ENCODE peak calls at places on chromosome 5, in seven cellular contexts. One of them, this sample, is unnamed.

GRCh38 chr5:5882706-5883105 is 460.2 kb downstream of the ICE1 start:
- DNase-seq in right cardiac atrium: no peak
- DNase-seq in SK-N-SH: no peak
- DNase-seq in transverse colon: no peak
- DNase-seq in brain microvascular endothelial cell: no peak
- DNase-seq in lung: no peak
- DNase-seq in epithelial cell of prostate: no peak
- DNase-seq in this sample: no peak

GRCh38 chr5:149362541-149362940 is 4.7 kb downstream of the PCYOX1L start:
- DNase-seq in epithelial cell of prostate: no peak
- DNase-seq in transverse colon: no peak
- DNase-seq in SK-N-SH: no peak
- DNase-seq in brain microvascular endothelial cell: no peak
- DNase-seq in right cardiac atrium: no peak
- DNase-seq in lung: no peak
- DNase-seq in this sample: no peak

GRCh38 chr5:676699-677076 is 16.5 kb downstream of the TPPP start:
- DNase-seq in right cardiac atrium: peak; percentile 20
- DNase-seq in brain microvascular endothelial cell: no peak
- DNase-seq in SK-N-SH: no peak
- DNase-seq in lung: no peak
- DNase-seq in transverse colon: no peak
- DNase-seq in epithelial cell of prostate: no peak
- DNase-seq in this sample: no peak

GRCh38 chr5:20041326-20041977 is 53.5 kb upstream of the CDH18 start:
- DNase-seq in lung: no peak
- DNase-seq in right cardiac atrium: no peak
- DNase-seq in brain microvascular endothelial cell: no peak
- DNase-seq in SK-N-SH: no peak
- DNase-seq in epithelial cell of prostate: no peak
- DNase-seq in transverse colon: no peak
- DNase-seq in this sample: no peak

GRCh38 chr5:66680804-66681203 is 84.6 kb downstream of the MAST4 start:
- DNase-seq in SK-N-SH: no peak
- DNase-seq in brain microvascular endothelial cell: no peak
- DNase-seq in epithelial cell of prostate: no peak
- DNase-seq in right cardiac atrium: no peak
- DNase-seq in transverse colon: no peak
- DNase-seq in lung: no peak
- DNase-seq in this sample: no peak

GRCh38 chr5:132962429-132962928 is 955 bp downstream of the AFF4 start:
- DNase-seq in transverse colon: peak; percentile 32
- DNase-seq in right cardiac atrium: no peak
- DNase-seq in SK-N-SH: peak; percentile 56
- DNase-seq in lung: no peak
- DNase-seq in epithelial cell of prostate: no peak
- DNase-seq in brain microvascular endothelial cell: peak; percentile 43
- DNase-seq in this sample: peak; percentile 53

GRCh38 chr5:14039063-14039462 is 94.6 kb upstream of the DNAH5 start:
- DNase-seq in brain microvascular endothelial cell: peak; percentile 55
- DNase-seq in transverse colon: no peak
- DNase-seq in epithelial cell of prostate: peak; percentile 68
- DNase-seq in SK-N-SH: no peak
- DNase-seq in right cardiac atrium: no peak
- DNase-seq in lung: no peak
- DNase-seq in this sample: no peak

GRCh38 chr5:176334031-176334770 is 27.4 kb downstream of the KIAA1191 start:
- DNase-seq in epithelial cell of prostate: no peak
- DNase-seq in brain microvascular endothelial cell: no peak
- DNase-seq in right cardiac atrium: no peak
- DNase-seq in SK-N-SH: no peak
- DNase-seq in transverse colon: no peak
- DNase-seq in lung: no peak
- DNase-seq in this sample: no peak

GRCh38 chr5:127521138-127521770 is 3.8 kb downstream of the PRRC1 start:
- DNase-seq in brain microvascular endothelial cell: no peak
- DNase-seq in SK-N-SH: no peak
- DNase-seq in epithelial cell of prostate: no peak
- DNase-seq in transverse colon: no peak
- DNase-seq in lung: no peak
- DNase-seq in right cardiac atrium: no peak
- DNase-seq in this sample: no peak

GRCh38 chr5:64635056-64635686 is 55.1 kb upstream of the SHISAL2B start:
- DNase-seq in brain microvascular endothelial cell: no peak
- DNase-seq in right cardiac atrium: no peak
- DNase-seq in epithelial cell of prostate: no peak
- DNase-seq in SK-N-SH: peak; percentile 8
- DNase-seq in lung: no peak
- DNase-seq in transverse colon: no peak
- DNase-seq in this sample: no peak

GRCh38 chr5:148368299-148368698 is 15.5 kb upstream of the FBXO38 start:
- DNase-seq in right cardiac atrium: no peak
- DNase-seq in brain microvascular endothelial cell: no peak
- DNase-seq in transverse colon: no peak
- DNase-seq in lung: no peak
- DNase-seq in SK-N-SH: no peak
- DNase-seq in epithelial cell of prostate: no peak
- DNase-seq in this sample: no peak

GRCh38 chr5:15008476-15008875 is 136.9 kb upstream of the ANKH start:
- DNase-seq in SK-N-SH: no peak
- DNase-seq in lung: peak; percentile 92
- DNase-seq in brain microvascular endothelial cell: peak; percentile 99
- DNase-seq in transverse colon: peak; percentile 87
- DNase-seq in right cardiac atrium: peak; percentile 97
- DNase-seq in epithelial cell of prostate: peak; percentile 88
- DNase-seq in this sample: peak; percentile 85

GRCh38 chr5:44568519-44568918 is 179.3 kb upstream of the FGF10 start:
- DNase-seq in brain microvascular endothelial cell: no peak
- DNase-seq in transverse colon: no peak
- DNase-seq in epithelial cell of prostate: no peak
- DNase-seq in right cardiac atrium: no peak
- DNase-seq in SK-N-SH: no peak
- DNase-seq in lung: no peak
- DNase-seq in this sample: no peak

GRCh38 chr5:112923148-112923917 is 1.3 kb upstream of the REEP5 start:
- DNase-seq in SK-N-SH: no peak
- DNase-seq in transverse colon: no peak
- DNase-seq in brain microvascular endothelial cell: no peak
- DNase-seq in lung: no peak
- DNase-seq in epithelial cell of prostate: no peak
- DNase-seq in right cardiac atrium: peak; percentile 57
- DNase-seq in this sample: peak; percentile 24

GRCh38 chr5:143142596-143143435 is 260.7 kb downstream of the NR3C1 start:
- DNase-seq in lung: no peak
- DNase-seq in SK-N-SH: no peak
- DNase-seq in brain microvascular endothelial cell: no peak
- DNase-seq in epithelial cell of prostate: peak; percentile 76
- DNase-seq in transverse colon: no peak
- DNase-seq in right cardiac atrium: peak; percentile 87
- DNase-seq in this sample: peak; percentile 72

GRCh38 chr5:65126670-65127069 is 355.1 kb downstream of the ADAMTS6 start:
- DNase-seq in epithelial cell of prostate: no peak
- DNase-seq in right cardiac atrium: no peak
- DNase-seq in brain microvascular endothelial cell: no peak
- DNase-seq in lung: no peak
- DNase-seq in transverse colon: no peak
- DNase-seq in SK-N-SH: no peak
- DNase-seq in this sample: no peak

GRCh38 chr5:153891394-153891793 is 147.3 kb downstream of the FAM114A2 start:
- DNase-seq in transverse colon: no peak
- DNase-seq in lung: no peak
- DNase-seq in right cardiac atrium: no peak
- DNase-seq in epithelial cell of prostate: no peak
- DNase-seq in brain microvascular endothelial cell: no peak
- DNase-seq in SK-N-SH: no peak
- DNase-seq in this sample: no peak

GRCh38 chr5:98519530-98519929 is 253.9 kb upstream of the RGMB start:
- DNase-seq in brain microvascular endothelial cell: no peak
- DNase-seq in lung: no peak
- DNase-seq in epithelial cell of prostate: no peak
- DNase-seq in right cardiac atrium: no peak
- DNase-seq in SK-N-SH: no peak
- DNase-seq in transverse colon: no peak
- DNase-seq in this sample: no peak

GRCh38 chr5:20166496-20166895 is 178.5 kb upstream of the CDH18 start:
- DNase-seq in epithelial cell of prostate: no peak
- DNase-seq in right cardiac atrium: no peak
- DNase-seq in transverse colon: no peak
- DNase-seq in SK-N-SH: no peak
- DNase-seq in lung: no peak
- DNase-seq in brain microvascular endothelial cell: no peak
- DNase-seq in this sample: no peak

GRCh38 chr5:90802695-90803317 is 244.2 kb downstream of the ADGRV1 start:
- DNase-seq in brain microvascular endothelial cell: peak; percentile 24
- DNase-seq in right cardiac atrium: no peak
- DNase-seq in transverse colon: peak; percentile 21
- DNase-seq in SK-N-SH: peak; percentile 41
- DNase-seq in epithelial cell of prostate: no peak
- DNase-seq in lung: no peak
- DNase-seq in this sample: peak; percentile 24

GRCh38 chr5:155082401-155082800 is 68.8 kb downstream of the KIF4B start:
- DNase-seq in epithelial cell of prostate: no peak
- DNase-seq in transverse colon: no peak
- DNase-seq in SK-N-SH: no peak
- DNase-seq in right cardiac atrium: no peak
- DNase-seq in lung: no peak
- DNase-seq in brain microvascular endothelial cell: peak; percentile 42
- DNase-seq in this sample: no peak

GRCh38 chr5:123116063-123116462 is 27.0 kb downstream of the PRDM6 start:
- DNase-seq in lung: no peak
- DNase-seq in SK-N-SH: no peak
- DNase-seq in right cardiac atrium: peak; percentile 64
- DNase-seq in brain microvascular endothelial cell: no peak
- DNase-seq in transverse colon: no peak
- DNase-seq in epithelial cell of prostate: no peak
- DNase-seq in this sample: no peak

GRCh38 chr5:78648359-78649219 is at the start of gene LHFPL2:
- DNase-seq in epithelial cell of prostate: no peak
- DNase-seq in right cardiac atrium: peak; percentile 95
- DNase-seq in SK-N-SH: peak; percentile 95
- DNase-seq in lung: peak; percentile 68
- DNase-seq in transverse colon: peak; percentile 76
- DNase-seq in brain microvascular endothelial cell: peak; percentile 57
- DNase-seq in this sample: peak; percentile 87

GRCh38 chr5:12901696-12902095 is 997.5 kb upstream of the CTNND2 start:
- DNase-seq in right cardiac atrium: no peak
- DNase-seq in epithelial cell of prostate: no peak
- DNase-seq in brain microvascular endothelial cell: no peak
- DNase-seq in transverse colon: no peak
- DNase-seq in lung: no peak
- DNase-seq in SK-N-SH: no peak
- DNase-seq in this sample: no peak

GRCh38 chr5:32753051-32753450 is 41.9 kb downstream of the NPR3 start:
- DNase-seq in brain microvascular endothelial cell: no peak
- DNase-seq in epithelial cell of prostate: no peak
- DNase-seq in transverse colon: no peak
- DNase-seq in lung: no peak
- DNase-seq in SK-N-SH: no peak
- DNase-seq in right cardiac atrium: no peak
- DNase-seq in this sample: no peak

GRCh38 chr5:127492854-127493738 is 24.3 kb upstream of the PRRC1 start:
- DNase-seq in brain microvascular endothelial cell: peak; percentile 4
- DNase-seq in transverse colon: no peak
- DNase-seq in epithelial cell of prostate: no peak
- DNase-seq in right cardiac atrium: no peak
- DNase-seq in SK-N-SH: peak; percentile 42
- DNase-seq in lung: no peak
- DNase-seq in this sample: no peak

GRCh38 chr5:143957455-143957854 is 145.5 kb downstream of the HMHB1 start:
- DNase-seq in brain microvascular endothelial cell: no peak
- DNase-seq in lung: no peak
- DNase-seq in epithelial cell of prostate: no peak
- DNase-seq in right cardiac atrium: no peak
- DNase-seq in SK-N-SH: peak; percentile 9
- DNase-seq in transverse colon: no peak
- DNase-seq in this sample: no peak

GRCh38 chr5:179265529-179266290 is 79.6 kb downstream of the ADAMTS2 start:
- DNase-seq in transverse colon: peak; percentile 82
- DNase-seq in right cardiac atrium: peak; percentile 98
- DNase-seq in epithelial cell of prostate: no peak
- DNase-seq in SK-N-SH: peak; percentile 70
- DNase-seq in brain microvascular endothelial cell: peak; percentile 98
- DNase-seq in lung: peak; percentile 81
- DNase-seq in this sample: peak; percentile 64
- H3K27ac ChIP-seq in transverse colon: peak overlapping the region; percentile 81
- H3K27ac ChIP-seq in right cardiac atrium: peak overlapping the region; percentile 55
- H3K27ac ChIP-seq in epithelial cell of prostate: no peak overlapping the region
- H3K27ac ChIP-seq in SK-N-SH: no peak overlapping the region
- H3K27ac ChIP-seq in brain microvascular endothelial cell: peak overlapping the region; percentile 91
- H3K27ac ChIP-seq in lung: peak overlapping the region; percentile 72
- H3K27ac ChIP-seq in this sample: no peak overlapping the region

GRCh38 chr5:81853005-81853357 is 102.1 kb upstream of the SSBP2 start:
- DNase-seq in right cardiac atrium: no peak
- DNase-seq in epithelial cell of prostate: no peak
- DNase-seq in transverse colon: no peak
- DNase-seq in lung: no peak
- DNase-seq in brain microvascular endothelial cell: no peak
- DNase-seq in SK-N-SH: no peak
- DNase-seq in this sample: no peak
- H3K27ac ChIP-seq in right cardiac atrium: peak overlapping the region; percentile 88
- H3K27ac ChIP-seq in epithelial cell of prostate: no peak overlapping the region
- H3K27ac ChIP-seq in transverse colon: peak overlapping the region; percentile 97
- H3K27ac ChIP-seq in lung: no peak overlapping the region
- H3K27ac ChIP-seq in brain microvascular endothelial cell: no peak overlapping the region
- H3K27ac ChIP-seq in SK-N-SH: no peak overlapping the region
- H3K27ac ChIP-seq in this sample: peak overlapping the region; percentile 96

DNA sequence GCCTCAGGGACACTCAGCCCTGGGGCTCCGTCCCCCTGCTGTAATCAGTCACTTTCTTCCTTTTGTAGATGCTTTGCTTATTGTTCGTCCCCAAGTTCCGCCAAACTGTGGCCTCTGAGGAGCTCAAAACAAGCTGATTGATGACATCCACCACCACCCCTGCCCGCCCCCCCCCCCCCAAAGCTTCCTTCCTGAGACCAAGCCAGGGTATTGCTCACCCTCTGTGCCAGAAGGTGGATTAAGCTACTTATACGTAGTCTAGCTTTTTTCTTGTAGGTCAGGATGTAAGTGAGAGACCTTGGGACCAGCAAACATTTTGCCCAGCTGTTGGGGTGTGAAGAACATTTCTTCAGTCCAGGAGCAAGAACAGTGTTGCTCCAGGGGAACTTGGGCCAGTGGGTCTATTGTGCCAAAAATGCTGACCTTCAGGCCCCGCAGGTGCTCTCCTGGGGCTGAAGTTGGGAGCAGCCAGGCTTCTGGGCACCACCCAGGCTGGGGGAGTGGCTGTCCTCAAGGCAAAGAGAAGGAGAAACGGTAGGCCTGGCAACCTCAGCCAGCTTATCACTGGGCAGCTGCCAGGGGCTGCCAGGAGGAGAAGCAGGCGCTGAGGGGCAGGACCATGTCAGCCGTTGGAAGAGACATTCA is 17.9 kb downstream of the NEURL1B start:
- DNase-seq in right cardiac atrium: peak; percentile 86
- DNase-seq in brain microvascular endothelial cell: no peak
- DNase-seq in transverse colon: peak; percentile 60
- DNase-seq in SK-N-SH: peak; percentile 67
- DNase-seq in lung: no peak
- DNase-seq in epithelial cell of prostate: no peak
- DNase-seq in this sample: peak; percentile 86
- H3K27ac ChIP-seq in right cardiac atrium: peak overlapping the region; percentile 59
- H3K27ac ChIP-seq in brain microvascular endothelial cell: no peak overlapping the region
- H3K27ac ChIP-seq in transverse colon: peak overlapping the region; percentile 94
- H3K27ac ChIP-seq in SK-N-SH: peak overlapping the region; percentile 87
- H3K27ac ChIP-seq in lung: peak overlapping the region; percentile 89
- H3K27ac ChIP-seq in epithelial cell of prostate: peak overlapping the region; percentile 51
- H3K27ac ChIP-seq in this sample: peak overlapping the region; percentile 57

GRCh38 chr5:160835818-160836528 is 16.0 kb downstream of the ATP10B start:
- DNase-seq in epithelial cell of prostate: no peak
- DNase-seq in right cardiac atrium: no peak
- DNase-seq in brain microvascular endothelial cell: no peak
- DNase-seq in SK-N-SH: no peak
- DNase-seq in lung: no peak
- DNase-seq in transverse colon: no peak
- DNase-seq in this sample: no peak
- H3K27ac ChIP-seq in epithelial cell of prostate: peak overlapping the region; percentile 93
- H3K27ac ChIP-seq in right cardiac atrium: no peak overlapping the region
- H3K27ac ChIP-seq in brain microvascular endothelial cell: no peak overlapping the region
- H3K27ac ChIP-seq in SK-N-SH: no peak overlapping the region
- H3K27ac ChIP-seq in lung: no peak overlapping the region
- H3K27ac ChIP-seq in transverse colon: no peak overlapping the region
- H3K27ac ChIP-seq in this sample: no peak overlapping the region

This sample was measured in body of pancreas.